ENCODE peak calls at places on chromosomes 7 and 10, in seven cellular contexts. M is NCI-H774, A is iris pigment epithelial cell, F is H9, C is right cardiac atrium, Q is NB4, H is Daoy. Z is an unnamed sample.

GRCh38 chr7:99784007-99784406 is at the start of gene CYP3A4:
- DNase-seq in C (no peak), F (no peak), A (no peak), H (no peak), M (no peak), Q (no peak), Z (no peak)

GRCh38 chr7:96426027-96426426 is 104.1 kb upstream of the SLC25A13 start:
- DNase-seq in A (peak), C (no peak), Q (no peak), H (peak), M (no peak), F (no peak), Z (no peak)

GRCh38 chr7:50632561-50633413 is 67.6 kb upstream of the DDC start:
- DNase-seq in M (no peak), Q (peak), F (peak), H (peak), C (peak), A (peak), Z (peak)

GRCh38 chr7:4416436-4417092 is 265.5 kb upstream of the FOXK1 start:
- DNase-seq in C (peak), A (no peak), Q (no peak), H (peak), F (no peak), M (peak), Z (no peak)

GRCh38 chr7:41107330-41107937 is 595.5 kb downstream of the INHBA start:
- DNase-seq in F (no peak), M (no peak), H (peak), C (no peak), Q (no peak), A (peak), Z (no peak)

GRCh38 chr7:66183700-66184099 is 21.4 kb upstream of the TPST1 start:
- DNase-seq in Q (no peak), M (no peak), A (peak), C (no peak), F (no peak), H (peak), Z (no peak)

GRCh38 chr7:128937647-128938523 is at the start of gene IRF5:
- DNase-seq in Q (peak), A (no peak), M (peak), F (peak), H (peak), C (peak), Z (peak)

GRCh38 chr10:84163992-84164391 is 9.6 kb upstream of the GPR15LG start:
- DNase-seq in Q (no peak), C (no peak), M (no peak), A (no peak), F (no peak), H (no peak), Z (no peak)

GRCh38 chr10:119535837-119536507 is 6.5 kb downstream of the RGS10 start:
- DNase-seq in H (no peak), C (no peak), M (no peak), F (no peak), Q (no peak), A (no peak), Z (no peak)

GRCh38 chr7:74272305-74273038 is 16.7 kb upstream of the CLIP2 start:
- DNase-seq in A (peak), C (peak), Q (peak), M (no peak), F (peak), H (peak), Z (peak)

GRCh38 chr10:31136951-31137885 is 105.6 kb upstream of the ZNF438 start:
- DNase-seq in M (no peak), C (no peak), A (peak), Q (peak), F (no peak), H (no peak), Z (peak)

GRCh38 chr10:69914373-69915268 is 112.9 kb downstream of the COL13A1 start:
- DNase-seq in F (peak), H (peak), A (peak), C (peak), M (peak), Q (peak), Z (peak)

GRCh38 chr7:48280100-48280499 is 108.8 kb downstream of the ABCA13 start:
- DNase-seq in M (no peak), A (peak), C (no peak), H (no peak), F (no peak), Q (no peak), Z (no peak)

GRCh38 chr10:31147220-31147608 is 115.5 kb upstream of the ZNF438 start:
- DNase-seq in F (no peak), C (no peak), M (no peak), Q (peak), A (peak), H (peak), Z (peak)

GRCh38 chr10:43160067-43160918 is 22.0 kb downstream of the CSGALNACT2 start:
- DNase-seq in A (peak), F (no peak), M (no peak), H (peak), Q (peak), C (no peak), Z (peak)

GRCh38 chr7:129083525-129083924 is 28.6 kb upstream of the TNPO3 start:
- DNase-seq in C (no peak), F (no peak), M (no peak), H (no peak), Q (no peak), A (peak), Z (no peak)

Z was measured in MV-4-11.